ENCODE peak calls at places on chromosomes 4 and X, in six cellular contexts. One of them, this sample, is unnamed.

GRCh38 chrX:155035688-155036087 is 9.0 kb downstream of the FUNDC2 start:
- DNase-seq in ELR: no peak
- DNase-seq in non-pigmented ciliary epithelial cell: no peak
- DNase-seq in stimulated activated CD4-positive, alpha-beta T cell treated with anti-CD3 and anti-CD28 coated beads, Interleukin-4, amount 100 ng/mL, for 1 hour: no peak
- DNase-seq in bronchial epithelial cell: no peak
- DNase-seq in AML-193: no peak
- DNase-seq in this sample: no peak

GRCh38 chrX:66023726-66024467 is 16.0 kb downstream of the VSIG4 start:
- DNase-seq in ELR: no peak
- DNase-seq in non-pigmented ciliary epithelial cell: no peak
- DNase-seq in stimulated activated CD4-positive, alpha-beta T cell treated with anti-CD3 and anti-CD28 coated beads, Interleukin-4, amount 100 ng/mL, for 1 hour: no peak
- DNase-seq in bronchial epithelial cell: no peak
- DNase-seq in AML-193: no peak
- DNase-seq in this sample: no peak

GRCh38 chr4:78024692-78025091 is 32.4 kb upstream of the FRAS1 start:
- DNase-seq in ELR: no peak
- DNase-seq in non-pigmented ciliary epithelial cell: no peak
- DNase-seq in stimulated activated CD4-positive, alpha-beta T cell treated with anti-CD3 and anti-CD28 coated beads, Interleukin-4, amount 100 ng/mL, for 1 hour: no peak
- DNase-seq in bronchial epithelial cell: no peak
- DNase-seq in AML-193: no peak
- DNase-seq in this sample: no peak

GRCh38 chrX:115968436-115969252 is 201.9 kb upstream of the AGTR2 start:
- DNase-seq in ELR: peak
- DNase-seq in non-pigmented ciliary epithelial cell: no peak
- DNase-seq in stimulated activated CD4-positive, alpha-beta T cell treated with anti-CD3 and anti-CD28 coated beads, Interleukin-4, amount 100 ng/mL, for 1 hour: no peak
- DNase-seq in bronchial epithelial cell: peak
- DNase-seq in AML-193: no peak
- DNase-seq in this sample: peak

GRCh38 chr4:1002131-1002630 is 9.0 kb upstream of the SLC26A1 start:
- DNase-seq in ELR: no peak
- DNase-seq in non-pigmented ciliary epithelial cell: no peak
- DNase-seq in stimulated activated CD4-positive, alpha-beta T cell treated with anti-CD3 and anti-CD28 coated beads, Interleukin-4, amount 100 ng/mL, for 1 hour: no peak
- DNase-seq in bronchial epithelial cell: no peak
- DNase-seq in AML-193: no peak
- DNase-seq in this sample: no peak

GRCh38 chrX:136658151-136658550 is 10.2 kb downstream of the CD40LG start:
- DNase-seq in ELR: no peak
- DNase-seq in non-pigmented ciliary epithelial cell: no peak
- DNase-seq in stimulated activated CD4-positive, alpha-beta T cell treated with anti-CD3 and anti-CD28 coated beads, Interleukin-4, amount 100 ng/mL, for 1 hour: no peak
- DNase-seq in bronchial epithelial cell: no peak
- DNase-seq in AML-193: no peak
- DNase-seq in this sample: no peak

GRCh38 chrX:25659317-25659716 is 478.8 kb upstream of the MAGEB18 start:
- DNase-seq in ELR: no peak
- DNase-seq in non-pigmented ciliary epithelial cell: no peak
- DNase-seq in stimulated activated CD4-positive, alpha-beta T cell treated with anti-CD3 and anti-CD28 coated beads, Interleukin-4, amount 100 ng/mL, for 1 hour: no peak
- DNase-seq in bronchial epithelial cell: no peak
- DNase-seq in AML-193: no peak
- DNase-seq in this sample: no peak

GRCh38 chr4:124018383-124019317 is 622.1 kb downstream of the SPRY1 start:
- DNase-seq in ELR: peak
- DNase-seq in non-pigmented ciliary epithelial cell: no peak
- DNase-seq in stimulated activated CD4-positive, alpha-beta T cell treated with anti-CD3 and anti-CD28 coated beads, Interleukin-4, amount 100 ng/mL, for 1 hour: no peak
- DNase-seq in bronchial epithelial cell: no peak
- DNase-seq in AML-193: no peak
- DNase-seq in this sample: no peak

GRCh38 chrX:86137071-86137470 is 11.2 kb upstream of the DACH2 start:
- DNase-seq in ELR: peak
- DNase-seq in non-pigmented ciliary epithelial cell: no peak
- DNase-seq in stimulated activated CD4-positive, alpha-beta T cell treated with anti-CD3 and anti-CD28 coated beads, Interleukin-4, amount 100 ng/mL, for 1 hour: no peak
- DNase-seq in bronchial epithelial cell: peak
- DNase-seq in AML-193: no peak
- DNase-seq in this sample: no peak

GRCh38 chr4:185307136-185307950 is 88.4 kb downstream of the LRP2BP start:
- DNase-seq in ELR: no peak
- DNase-seq in non-pigmented ciliary epithelial cell: no peak
- DNase-seq in stimulated activated CD4-positive, alpha-beta T cell treated with anti-CD3 and anti-CD28 coated beads, Interleukin-4, amount 100 ng/mL, for 1 hour: no peak
- DNase-seq in bronchial epithelial cell: peak
- DNase-seq in AML-193: no peak
- DNase-seq in this sample: no peak

GRCh38 chr4:80336582-80336981 is 1.1 kb downstream of the CFAP299 start:
- DNase-seq in ELR: peak
- DNase-seq in non-pigmented ciliary epithelial cell: no peak
- DNase-seq in stimulated activated CD4-positive, alpha-beta T cell treated with anti-CD3 and anti-CD28 coated beads, Interleukin-4, amount 100 ng/mL, for 1 hour: no peak
- DNase-seq in bronchial epithelial cell: peak
- DNase-seq in AML-193: no peak
- DNase-seq in this sample: peak

GRCh38 chr4:79514637-79515320 is 106.8 kb upstream of the GK2 start:
- DNase-seq in ELR: no peak
- DNase-seq in non-pigmented ciliary epithelial cell: no peak
- DNase-seq in stimulated activated CD4-positive, alpha-beta T cell treated with anti-CD3 and anti-CD28 coated beads, Interleukin-4, amount 100 ng/mL, for 1 hour: no peak
- DNase-seq in bronchial epithelial cell: no peak
- DNase-seq in AML-193: no peak
- DNase-seq in this sample: no peak

GRCh38 chrX:40434443-40434842 is 146.3 kb upstream of the ATP6AP2 start:
- DNase-seq in ELR: no peak
- DNase-seq in non-pigmented ciliary epithelial cell: no peak
- DNase-seq in stimulated activated CD4-positive, alpha-beta T cell treated with anti-CD3 and anti-CD28 coated beads, Interleukin-4, amount 100 ng/mL, for 1 hour: no peak
- DNase-seq in bronchial epithelial cell: no peak
- DNase-seq in AML-193: no peak
- DNase-seq in this sample: no peak

GRCh38 chrX:100424012-100424411 is 13.9 kb upstream of the PCDH19 start:
- DNase-seq in ELR: peak
- DNase-seq in non-pigmented ciliary epithelial cell: no peak
- DNase-seq in stimulated activated CD4-positive, alpha-beta T cell treated with anti-CD3 and anti-CD28 coated beads, Interleukin-4, amount 100 ng/mL, for 1 hour: no peak
- DNase-seq in bronchial epithelial cell: peak
- DNase-seq in AML-193: no peak
- DNase-seq in this sample: no peak